ENCODE peak calls at places on chromosomes 2 and 18, in nine cellular contexts. One of them, this sample, is unnamed.

GRCh38 chr2:64749446-64749845 is 95.7 kb upstream of the SERTAD2 start:
- DNase-seq in astrocyte of the hippocampus: no peak
- DNase-seq in astrocyte of the spinal cord: no peak
- DNase-seq in immature natural killer cell: no peak
- DNase-seq in stimulated activated CD4-positive, alpha-beta T cell treated with anti-CD3 and anti-CD28 coated beads, Interleukin-12 subunit alpha, Interleukin-12 subunit beta, amount 100 ng/mL, for 48 hours: no peak
- DNase-seq in NCI-H2029: no peak
- DNase-seq in glomerular endothelial cell: no peak
- DNase-seq in heart right ventricle: no peak
- DNase-seq in SW 1271: no peak
- DNase-seq in this sample: no peak

GRCh38 chr2:239644016-239644415 is 243.2 kb upstream of the HDAC4 start:
- DNase-seq in heart right ventricle: no peak
- DNase-seq in astrocyte of the spinal cord: peak; percentile 5
- DNase-seq in NCI-H2029: no peak
- DNase-seq in glomerular endothelial cell: no peak
- DNase-seq in stimulated activated CD4-positive, alpha-beta T cell treated with anti-CD3 and anti-CD28 coated beads, Interleukin-12 subunit alpha, Interleukin-12 subunit beta, amount 100 ng/mL, for 48 hours: no peak
- DNase-seq in astrocyte of the hippocampus: peak; percentile 43
- DNase-seq in immature natural killer cell: no peak
- DNase-seq in SW 1271: no peak
- DNase-seq in this sample: no peak

GRCh38 chr2:45974056-45974455 is 322.6 kb downstream of the PRKCE start:
- DNase-seq in glomerular endothelial cell: no peak
- DNase-seq in astrocyte of the hippocampus: no peak
- DNase-seq in SW 1271: no peak
- DNase-seq in immature natural killer cell: no peak
- DNase-seq in astrocyte of the spinal cord: no peak
- DNase-seq in heart right ventricle: no peak
- DNase-seq in NCI-H2029: no peak
- DNase-seq in stimulated activated CD4-positive, alpha-beta T cell treated with anti-CD3 and anti-CD28 coated beads, Interleukin-12 subunit alpha, Interleukin-12 subunit beta, amount 100 ng/mL, for 48 hours: no peak
- DNase-seq in this sample: no peak

GRCh38 chr18:3450358-3451107 is 561 bp downstream of the TGIF1 start:
- DNase-seq in glomerular endothelial cell: no peak
- DNase-seq in immature natural killer cell: peak; percentile 80
- DNase-seq in astrocyte of the hippocampus: peak; percentile 86
- DNase-seq in SW 1271: no peak
- DNase-seq in astrocyte of the spinal cord: peak; percentile 83
- DNase-seq in stimulated activated CD4-positive, alpha-beta T cell treated with anti-CD3 and anti-CD28 coated beads, Interleukin-12 subunit alpha, Interleukin-12 subunit beta, amount 100 ng/mL, for 48 hours: no peak
- DNase-seq in NCI-H2029: peak; percentile 63
- DNase-seq in heart right ventricle: peak; percentile 76
- DNase-seq in this sample: no peak

GRCh38 chr18:3305354-3305762 is 43.4 kb downstream of the MYL12B start:
- DNase-seq in immature natural killer cell: no peak
- DNase-seq in NCI-H2029: no peak
- DNase-seq in heart right ventricle: no peak
- DNase-seq in astrocyte of the spinal cord: peak; percentile 98
- DNase-seq in SW 1271: no peak
- DNase-seq in glomerular endothelial cell: no peak
- DNase-seq in astrocyte of the hippocampus: peak; percentile 95
- DNase-seq in stimulated activated CD4-positive, alpha-beta T cell treated with anti-CD3 and anti-CD28 coated beads, Interleukin-12 subunit alpha, Interleukin-12 subunit beta, amount 100 ng/mL, for 48 hours: peak; percentile 56
- DNase-seq in this sample: no peak

GRCh38 chr2:160207804-160208661 is 8.0 kb upstream of the ITGB6 start:
- DNase-seq in heart right ventricle: peak; percentile 41
- DNase-seq in astrocyte of the hippocampus: peak; percentile 98
- DNase-seq in SW 1271: peak; percentile 98
- DNase-seq in immature natural killer cell: no peak
- DNase-seq in NCI-H2029: peak; percentile 26
- DNase-seq in glomerular endothelial cell: peak; percentile 68
- DNase-seq in stimulated activated CD4-positive, alpha-beta T cell treated with anti-CD3 and anti-CD28 coated beads, Interleukin-12 subunit alpha, Interleukin-12 subunit beta, amount 100 ng/mL, for 48 hours: no peak
- DNase-seq in astrocyte of the spinal cord: peak; percentile 94
- DNase-seq in this sample: peak; percentile 64

GRCh38 chr2:240800241-240800640 is 19.8 kb downstream of the KIF1A start:
- DNase-seq in glomerular endothelial cell: no peak
- DNase-seq in NCI-H2029: no peak
- DNase-seq in heart right ventricle: no peak
- DNase-seq in astrocyte of the spinal cord: peak; percentile 37
- DNase-seq in astrocyte of the hippocampus: peak; percentile 96
- DNase-seq in stimulated activated CD4-positive, alpha-beta T cell treated with anti-CD3 and anti-CD28 coated beads, Interleukin-12 subunit alpha, Interleukin-12 subunit beta, amount 100 ng/mL, for 48 hours: no peak
- DNase-seq in SW 1271: no peak
- DNase-seq in immature natural killer cell: no peak
- DNase-seq in this sample: no peak

GRCh38 chr2:46876741-46877384 is 38.7 kb downstream of the MCFD2 start:
- DNase-seq in astrocyte of the spinal cord: peak; percentile 88
- DNase-seq in glomerular endothelial cell: no peak
- DNase-seq in stimulated activated CD4-positive, alpha-beta T cell treated with anti-CD3 and anti-CD28 coated beads, Interleukin-12 subunit alpha, Interleukin-12 subunit beta, amount 100 ng/mL, for 48 hours: no peak
- DNase-seq in heart right ventricle: peak; percentile 61
- DNase-seq in NCI-H2029: peak; percentile 1
- DNase-seq in astrocyte of the hippocampus: peak; percentile 74
- DNase-seq in SW 1271: peak; percentile 84
- DNase-seq in immature natural killer cell: peak; percentile 5
- DNase-seq in this sample: no peak

GRCh38 chr18:25329783-25330182 is 22.2 kb downstream of the ZNF521 start:
- DNase-seq in immature natural killer cell: no peak
- DNase-seq in SW 1271: no peak
- DNase-seq in stimulated activated CD4-positive, alpha-beta T cell treated with anti-CD3 and anti-CD28 coated beads, Interleukin-12 subunit alpha, Interleukin-12 subunit beta, amount 100 ng/mL, for 48 hours: no peak
- DNase-seq in glomerular endothelial cell: no peak
- DNase-seq in astrocyte of the spinal cord: no peak
- DNase-seq in NCI-H2029: no peak
- DNase-seq in astrocyte of the hippocampus: no peak
- DNase-seq in heart right ventricle: no peak
- DNase-seq in this sample: no peak

GRCh38 chr2:170092475-170092874 is 85.5 kb upstream of the MYO3B start:
- DNase-seq in astrocyte of the hippocampus: peak; percentile 28
- DNase-seq in glomerular endothelial cell: no peak
- DNase-seq in stimulated activated CD4-positive, alpha-beta T cell treated with anti-CD3 and anti-CD28 coated beads, Interleukin-12 subunit alpha, Interleukin-12 subunit beta, amount 100 ng/mL, for 48 hours: no peak
- DNase-seq in astrocyte of the spinal cord: no peak
- DNase-seq in immature natural killer cell: no peak
- DNase-seq in SW 1271: no peak
- DNase-seq in NCI-H2029: no peak
- DNase-seq in heart right ventricle: no peak
- DNase-seq in this sample: no peak

GRCh38 chr18:49476664-49477411 is 10.2 kb downstream of the C18orf32 start:
- DNase-seq in glomerular endothelial cell: peak; percentile 73
- DNase-seq in immature natural killer cell: no peak
- DNase-seq in stimulated activated CD4-positive, alpha-beta T cell treated with anti-CD3 and anti-CD28 coated beads, Interleukin-12 subunit alpha, Interleukin-12 subunit beta, amount 100 ng/mL, for 48 hours: no peak
- DNase-seq in astrocyte of the hippocampus: peak; percentile 82
- DNase-seq in astrocyte of the spinal cord: peak; percentile 86
- DNase-seq in NCI-H2029: no peak
- DNase-seq in heart right ventricle: no peak
- DNase-seq in SW 1271: peak; percentile 6
- DNase-seq in this sample: peak; percentile 65

GRCh38 chr2:184814428-184814827 is 216.1 kb downstream of the ZNF804A start:
- DNase-seq in NCI-H2029: no peak
- DNase-seq in SW 1271: no peak
- DNase-seq in astrocyte of the spinal cord: no peak
- DNase-seq in immature natural killer cell: no peak
- DNase-seq in glomerular endothelial cell: no peak
- DNase-seq in astrocyte of the hippocampus: no peak
- DNase-seq in stimulated activated CD4-positive, alpha-beta T cell treated with anti-CD3 and anti-CD28 coated beads, Interleukin-12 subunit alpha, Interleukin-12 subunit beta, amount 100 ng/mL, for 48 hours: no peak
- DNase-seq in heart right ventricle: no peak
- DNase-seq in this sample: no peak

GRCh38 chr2:191757256-191757655 is 79.3 kb downstream of the NABP1 start:
- DNase-seq in immature natural killer cell: no peak
- DNase-seq in heart right ventricle: no peak
- DNase-seq in stimulated activated CD4-positive, alpha-beta T cell treated with anti-CD3 and anti-CD28 coated beads, Interleukin-12 subunit alpha, Interleukin-12 subunit beta, amount 100 ng/mL, for 48 hours: no peak
- DNase-seq in astrocyte of the hippocampus: no peak
- DNase-seq in astrocyte of the spinal cord: no peak
- DNase-seq in glomerular endothelial cell: no peak
- DNase-seq in NCI-H2029: no peak
- DNase-seq in SW 1271: no peak
- DNase-seq in this sample: no peak

GRCh38 chr2:158486970-158487325 is 30.2 kb downstream of the PKP4 start:
- DNase-seq in heart right ventricle: no peak
- DNase-seq in SW 1271: no peak
- DNase-seq in glomerular endothelial cell: no peak
- DNase-seq in astrocyte of the spinal cord: no peak
- DNase-seq in NCI-H2029: no peak
- DNase-seq in astrocyte of the hippocampus: peak; percentile 45
- DNase-seq in immature natural killer cell: no peak
- DNase-seq in stimulated activated CD4-positive, alpha-beta T cell treated with anti-CD3 and anti-CD28 coated beads, Interleukin-12 subunit alpha, Interleukin-12 subunit beta, amount 100 ng/mL, for 48 hours: no peak
- DNase-seq in this sample: no peak

GRCh38 chr2:240204431-240205276 is 64.2 kb upstream of the OTOS start:
- DNase-seq in astrocyte of the hippocampus: no peak
- DNase-seq in heart right ventricle: no peak
- DNase-seq in immature natural killer cell: no peak
- DNase-seq in stimulated activated CD4-positive, alpha-beta T cell treated with anti-CD3 and anti-CD28 coated beads, Interleukin-12 subunit alpha, Interleukin-12 subunit beta, amount 100 ng/mL, for 48 hours: no peak
- DNase-seq in NCI-H2029: no peak
- DNase-seq in astrocyte of the spinal cord: no peak
- DNase-seq in SW 1271: no peak
- DNase-seq in glomerular endothelial cell: no peak
- DNase-seq in this sample: no peak

GRCh38 chr18:3397786-3398185 is 52.2 kb upstream of the TGIF1 start:
- DNase-seq in immature natural killer cell: no peak
- DNase-seq in heart right ventricle: no peak
- DNase-seq in SW 1271: no peak
- DNase-seq in astrocyte of the spinal cord: no peak
- DNase-seq in stimulated activated CD4-positive, alpha-beta T cell treated with anti-CD3 and anti-CD28 coated beads, Interleukin-12 subunit alpha, Interleukin-12 subunit beta, amount 100 ng/mL, for 48 hours: no peak
- DNase-seq in glomerular endothelial cell: no peak
- DNase-seq in NCI-H2029: no peak
- DNase-seq in astrocyte of the hippocampus: no peak
- DNase-seq in this sample: no peak

GRCh38 chr2:163231666-163232065 is 393.1 kb upstream of the KCNH7 start:
- DNase-seq in NCI-H2029: no peak
- DNase-seq in astrocyte of the hippocampus: no peak
- DNase-seq in immature natural killer cell: no peak
- DNase-seq in stimulated activated CD4-positive, alpha-beta T cell treated with anti-CD3 and anti-CD28 coated beads, Interleukin-12 subunit alpha, Interleukin-12 subunit beta, amount 100 ng/mL, for 48 hours: no peak
- DNase-seq in glomerular endothelial cell: no peak
- DNase-seq in SW 1271: no peak
- DNase-seq in astrocyte of the spinal cord: no peak
- DNase-seq in heart right ventricle: no peak
- DNase-seq in this sample: no peak

GRCh38 chr2:239865059-239865639 is 160.0 kb downstream of the NDUFA10 start:
- DNase-seq in astrocyte of the spinal cord: no peak
- DNase-seq in NCI-H2029: no peak
- DNase-seq in astrocyte of the hippocampus: no peak
- DNase-seq in stimulated activated CD4-positive, alpha-beta T cell treated with anti-CD3 and anti-CD28 coated beads, Interleukin-12 subunit alpha, Interleukin-12 subunit beta, amount 100 ng/mL, for 48 hours: no peak
- DNase-seq in heart right ventricle: no peak
- DNase-seq in glomerular endothelial cell: no peak
- DNase-seq in immature natural killer cell: no peak
- DNase-seq in SW 1271: no peak
- DNase-seq in this sample: no peak

GRCh38 chr2:200377774-200378336 is 71.4 kb downstream of the SPATS2L start:
- DNase-seq in stimulated activated CD4-positive, alpha-beta T cell treated with anti-CD3 and anti-CD28 coated beads, Interleukin-12 subunit alpha, Interleukin-12 subunit beta, amount 100 ng/mL, for 48 hours: no peak
- DNase-seq in heart right ventricle: no peak
- DNase-seq in NCI-H2029: no peak
- DNase-seq in astrocyte of the hippocampus: no peak
- DNase-seq in glomerular endothelial cell: no peak
- DNase-seq in immature natural killer cell: no peak
- DNase-seq in SW 1271: no peak
- DNase-seq in astrocyte of the spinal cord: no peak
- DNase-seq in this sample: no peak

GRCh38 chr2:136246086-136246669 is 128.2 kb upstream of the CXCR4 start:
- DNase-seq in NCI-H2029: no peak
- DNase-seq in immature natural killer cell: no peak
- DNase-seq in glomerular endothelial cell: no peak
- DNase-seq in astrocyte of the hippocampus: peak; percentile 73
- DNase-seq in stimulated activated CD4-positive, alpha-beta T cell treated with anti-CD3 and anti-CD28 coated beads, Interleukin-12 subunit alpha, Interleukin-12 subunit beta, amount 100 ng/mL, for 48 hours: no peak
- DNase-seq in astrocyte of the spinal cord: peak; percentile 10
- DNase-seq in SW 1271: no peak
- DNase-seq in heart right ventricle: no peak
- DNase-seq in this sample: no peak

GRCh38 chr2:231318954-231319353 is 76.6 kb upstream of the B3GNT7 start:
- DNase-seq in SW 1271: no peak
- DNase-seq in glomerular endothelial cell: no peak
- DNase-seq in astrocyte of the hippocampus: no peak
- DNase-seq in NCI-H2029: no peak
- DNase-seq in astrocyte of the spinal cord: no peak
- DNase-seq in heart right ventricle: no peak
- DNase-seq in stimulated activated CD4-positive, alpha-beta T cell treated with anti-CD3 and anti-CD28 coated beads, Interleukin-12 subunit alpha, Interleukin-12 subunit beta, amount 100 ng/mL, for 48 hours: no peak
- DNase-seq in immature natural killer cell: no peak
- DNase-seq in this sample: no peak

GRCh38 chr2:167196461-167197252 is 308.4 kb downstream of the XIRP2 start:
- DNase-seq in glomerular endothelial cell: peak; percentile 34
- DNase-seq in heart right ventricle: peak; percentile 61
- DNase-seq in astrocyte of the hippocampus: peak; percentile 63
- DNase-seq in stimulated activated CD4-positive, alpha-beta T cell treated with anti-CD3 and anti-CD28 coated beads, Interleukin-12 subunit alpha, Interleukin-12 subunit beta, amount 100 ng/mL, for 48 hours: no peak
- DNase-seq in NCI-H2029: peak; percentile 25
- DNase-seq in SW 1271: no peak
- DNase-seq in astrocyte of the spinal cord: peak; percentile 83
- DNase-seq in immature natural killer cell: no peak
- DNase-seq in this sample: no peak

GRCh38 chr2:230929381-230930148 is 4.5 kb upstream of the GPR55 start:
- DNase-seq in heart right ventricle: no peak
- DNase-seq in stimulated activated CD4-positive, alpha-beta T cell treated with anti-CD3 and anti-CD28 coated beads, Interleukin-12 subunit alpha, Interleukin-12 subunit beta, amount 100 ng/mL, for 48 hours: no peak
- DNase-seq in glomerular endothelial cell: no peak
- DNase-seq in SW 1271: no peak
- DNase-seq in NCI-H2029: no peak
- DNase-seq in immature natural killer cell: no peak
- DNase-seq in astrocyte of the hippocampus: no peak
- DNase-seq in astrocyte of the spinal cord: no peak
- DNase-seq in this sample: no peak

GRCh38 chr2:232444409-232445148 is 11.4 kb upstream of the ALPI start:
- DNase-seq in astrocyte of the spinal cord: peak; percentile 34
- DNase-seq in immature natural killer cell: no peak
- DNase-seq in stimulated activated CD4-positive, alpha-beta T cell treated with anti-CD3 and anti-CD28 coated beads, Interleukin-12 subunit alpha, Interleukin-12 subunit beta, amount 100 ng/mL, for 48 hours: peak; percentile 74
- DNase-seq in astrocyte of the hippocampus: peak; percentile 76
- DNase-seq in SW 1271: peak; percentile 30
- DNase-seq in glomerular endothelial cell: peak; percentile 18
- DNase-seq in NCI-H2029: no peak
- DNase-seq in heart right ventricle: no peak
- DNase-seq in this sample: peak; percentile 20

GRCh38 chr2:70921031-70921430 is 14.7 kb upstream of the ATP6V1B1 start:
- DNase-seq in glomerular endothelial cell: no peak
- DNase-seq in heart right ventricle: no peak
- DNase-seq in immature natural killer cell: no peak
- DNase-seq in astrocyte of the hippocampus: no peak
- DNase-seq in SW 1271: no peak
- DNase-seq in astrocyte of the spinal cord: no peak
- DNase-seq in NCI-H2029: no peak
- DNase-seq in stimulated activated CD4-positive, alpha-beta T cell treated with anti-CD3 and anti-CD28 coated beads, Interleukin-12 subunit alpha, Interleukin-12 subunit beta, amount 100 ng/mL, for 48 hours: no peak
- DNase-seq in this sample: no peak

This sample was measured in pulmonary artery endothelial cell.